ENCODE peak calls at places on chromosomes 5 and 9, in five cellular contexts. One of them, this sample, is unnamed.

GRCh38 chr5:74212336-74212735 is 428.2 kb downstream of the ENC1 start:
- DNase-seq in WTC11: peak
- DNase-seq in HepG2: peak
- DNase-seq in GM12878: no peak
- DNase-seq in A549: peak
- DNase-seq in this sample: peak

GRCh38 chr5:122424211-122424610 is 112.2 kb downstream of the SNCAIP start:
- DNase-seq in GM12878: no peak
- DNase-seq in HepG2: no peak
- DNase-seq in A549: no peak
- DNase-seq in WTC11: no peak
- DNase-seq in this sample: no peak

GRCh38 chr9:15155826-15156225 is 151.2 kb downstream of the TTC39B start:
- DNase-seq in A549: no peak
- DNase-seq in HepG2: no peak
- DNase-seq in GM12878: no peak
- DNase-seq in WTC11: no peak
- DNase-seq in this sample: no peak

GRCh38 chr9:110224583-110224982 is 16.6 kb upstream of the C9orf152 start:
- DNase-seq in A549: no peak
- DNase-seq in WTC11: no peak
- DNase-seq in HepG2: no peak
- DNase-seq in GM12878: no peak
- DNase-seq in this sample: no peak

GRCh38 chr5:155116456-155117251 is 103.1 kb downstream of the KIF4B start:
- DNase-seq in HepG2: peak
- DNase-seq in GM12878: no peak
- DNase-seq in A549: no peak
- DNase-seq in WTC11: no peak
- DNase-seq in this sample: no peak

GRCh38 chr9:115327441-115328122 is 209.6 kb upstream of the TNC start:
- DNase-seq in GM12878: no peak
- DNase-seq in WTC11: no peak
- DNase-seq in HepG2: no peak
- DNase-seq in A549: no peak
- DNase-seq in this sample: no peak

GRCh38 chr9:128396970-128397613 is 23.6 kb upstream of the CERCAM start:
- DNase-seq in WTC11: peak
- DNase-seq in A549: no peak
- DNase-seq in HepG2: peak
- DNase-seq in GM12878: no peak
- DNase-seq in this sample: no peak

GRCh38 chr5:40277161-40277906 is 402.4 kb upstream of the PTGER4 start:
- DNase-seq in WTC11: no peak
- DNase-seq in HepG2: no peak
- DNase-seq in GM12878: peak
- DNase-seq in A549: no peak
- DNase-seq in this sample: no peak

GRCh38 chr9:123637940-123638634 is 282.1 kb downstream of the CRB2 start:
- DNase-seq in HepG2: no peak
- DNase-seq in A549: no peak
- DNase-seq in WTC11: no peak
- DNase-seq in GM12878: peak
- DNase-seq in this sample: peak

GRCh38 chr5:157555031-157555640 is 20.4 kb downstream of the ADAM19 start:
- DNase-seq in WTC11: no peak
- DNase-seq in GM12878: no peak
- DNase-seq in A549: no peak
- DNase-seq in HepG2: no peak
- DNase-seq in this sample: no peak

GRCh38 chr9:120922404-120923173 is 4.0 kb downstream of the TRAF1 start:
- DNase-seq in HepG2: no peak
- DNase-seq in WTC11: no peak
- DNase-seq in A549: no peak
- DNase-seq in GM12878: no peak
- DNase-seq in this sample: no peak

GRCh38 chr9:134661791-134662142 is 20.2 kb downstream of the COL5A1 start:
- DNase-seq in HepG2: no peak
- DNase-seq in A549: no peak
- DNase-seq in WTC11: no peak
- DNase-seq in GM12878: no peak
- DNase-seq in this sample: no peak

GRCh38 chr5:124343451-124343867 is 403.0 kb downstream of the ZNF608 start:
- DNase-seq in HepG2: no peak
- DNase-seq in GM12878: no peak
- DNase-seq in WTC11: no peak
- DNase-seq in A549: no peak
- DNase-seq in this sample: no peak

GRCh38 chr9:96320749-96321280 is 18.8 kb upstream of the HSD17B3 start:
- DNase-seq in GM12878: no peak
- DNase-seq in HepG2: no peak
- DNase-seq in A549: no peak
- DNase-seq in WTC11: no peak
- DNase-seq in this sample: no peak

GRCh38 chr5:180816608-180817534 is 14.3 kb upstream of the MGAT1 start:
- DNase-seq in GM12878: no peak
- DNase-seq in A549: no peak
- DNase-seq in WTC11: no peak
- DNase-seq in HepG2: no peak
- DNase-seq in this sample: no peak

GRCh38 chr9:115016369-115016768 is 86.0 kb upstream of the TNFSF8 start:
- DNase-seq in WTC11: no peak
- DNase-seq in GM12878: no peak
- DNase-seq in A549: no peak
- DNase-seq in HepG2: no peak
- DNase-seq in this sample: no peak

GRCh38 chr9:135068776-135069415 is 18.6 kb upstream of the OLFM1 start:
- DNase-seq in A549: no peak
- DNase-seq in GM12878: no peak
- DNase-seq in WTC11: no peak
- DNase-seq in HepG2: no peak
- DNase-seq in this sample: no peak

GRCh38 chr5:59661939-59662615 is 231.4 kb downstream of the PDE4D start:
- DNase-seq in HepG2: peak
- DNase-seq in A549: no peak
- DNase-seq in WTC11: no peak
- DNase-seq in GM12878: no peak
- DNase-seq in this sample: no peak

DNA sequence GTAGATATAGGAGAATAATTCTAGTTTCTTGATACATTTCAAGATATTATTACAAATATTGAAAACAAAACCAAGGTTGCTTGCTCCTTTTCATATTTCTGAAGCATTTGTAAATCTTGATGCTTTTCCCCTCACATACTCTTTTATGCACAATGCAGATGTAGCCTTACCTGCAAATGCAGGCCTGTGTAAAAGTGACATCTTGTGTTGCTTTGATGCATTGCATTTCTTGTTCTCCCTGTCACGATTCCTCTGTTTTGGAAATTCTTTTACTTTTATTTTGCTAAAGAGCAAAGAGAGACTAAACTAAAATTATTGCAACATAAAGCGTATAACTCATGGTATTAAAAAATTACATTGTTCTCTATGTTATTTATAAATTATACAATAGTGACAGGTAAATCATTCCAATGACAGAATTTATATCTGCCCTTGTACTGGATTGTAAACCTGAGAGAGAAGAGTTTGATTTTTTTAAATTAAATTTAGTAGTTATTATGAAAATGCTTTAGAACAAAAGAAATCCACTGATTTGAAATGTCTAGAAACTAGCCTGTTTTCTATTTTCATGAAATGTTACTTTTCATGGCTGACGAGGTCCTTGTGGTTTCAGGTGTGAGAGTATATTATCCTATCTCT is 970.0 kb downstream of the MAT2B start:
- DNase-seq in HepG2: peak
- DNase-seq in GM12878: no peak
- DNase-seq in A549: peak
- DNase-seq in WTC11: no peak
- DNase-seq in this sample: no peak
- TF ChIP-seq ESRRA in HepG2: no peak
- TF ChIP-seq ESRRA in GM12878: no peak
- TF ChIP-seq ESRRA in A549: no peak
- TF ChIP-seq ESRRA in WTC11: no peak
- TF ChIP-seq ESRRA in this sample: no peak

DNA sequence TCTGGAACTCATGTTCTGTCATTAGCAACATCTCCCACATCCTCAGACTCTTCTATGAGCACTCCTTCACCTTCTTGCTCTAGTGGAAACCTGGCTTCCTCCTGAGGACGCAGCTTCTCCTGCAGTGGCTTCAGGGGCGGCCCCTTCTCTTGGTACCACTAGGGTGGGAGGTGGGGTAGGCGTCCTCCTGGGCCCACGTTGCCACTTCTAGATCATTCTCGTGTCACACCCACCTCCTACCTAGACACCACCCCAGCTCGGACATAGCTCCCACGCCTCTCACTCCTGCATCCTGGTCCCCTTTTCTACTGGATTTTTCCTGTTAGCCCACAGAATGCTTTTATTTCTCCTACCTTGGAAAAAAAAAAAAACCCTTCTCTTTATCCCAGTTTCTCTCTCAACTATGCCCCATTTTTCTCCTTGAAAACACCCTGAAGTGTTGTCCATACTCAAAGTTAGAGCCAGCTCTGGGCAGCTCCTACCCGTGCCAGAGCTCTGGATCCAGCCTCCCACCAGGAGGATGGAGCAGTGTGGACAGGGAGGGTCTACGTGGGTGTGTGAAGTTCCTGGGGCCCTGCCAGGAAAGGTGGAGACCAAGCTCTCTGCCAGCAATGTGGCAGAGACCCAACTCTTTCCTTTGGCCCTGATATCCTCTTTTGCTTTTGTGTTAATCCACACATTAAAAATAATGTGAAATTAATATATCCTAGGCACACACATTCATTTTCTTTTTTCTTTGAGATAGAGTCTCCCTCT is 179.2 kb downstream of the HSPA4 start:
- DNase-seq in GM12878: no peak
- DNase-seq in WTC11: no peak
- DNase-seq in HepG2: no peak
- DNase-seq in A549: no peak
- DNase-seq in this sample: no peak
- TF ChIP-seq ESRRA in GM12878: no peak
- TF ChIP-seq ESRRA in WTC11: no peak
- TF ChIP-seq ESRRA in HepG2: no peak
- TF ChIP-seq ESRRA in A549: no peak
- TF ChIP-seq ESRRA in this sample: no peak

DNA sequence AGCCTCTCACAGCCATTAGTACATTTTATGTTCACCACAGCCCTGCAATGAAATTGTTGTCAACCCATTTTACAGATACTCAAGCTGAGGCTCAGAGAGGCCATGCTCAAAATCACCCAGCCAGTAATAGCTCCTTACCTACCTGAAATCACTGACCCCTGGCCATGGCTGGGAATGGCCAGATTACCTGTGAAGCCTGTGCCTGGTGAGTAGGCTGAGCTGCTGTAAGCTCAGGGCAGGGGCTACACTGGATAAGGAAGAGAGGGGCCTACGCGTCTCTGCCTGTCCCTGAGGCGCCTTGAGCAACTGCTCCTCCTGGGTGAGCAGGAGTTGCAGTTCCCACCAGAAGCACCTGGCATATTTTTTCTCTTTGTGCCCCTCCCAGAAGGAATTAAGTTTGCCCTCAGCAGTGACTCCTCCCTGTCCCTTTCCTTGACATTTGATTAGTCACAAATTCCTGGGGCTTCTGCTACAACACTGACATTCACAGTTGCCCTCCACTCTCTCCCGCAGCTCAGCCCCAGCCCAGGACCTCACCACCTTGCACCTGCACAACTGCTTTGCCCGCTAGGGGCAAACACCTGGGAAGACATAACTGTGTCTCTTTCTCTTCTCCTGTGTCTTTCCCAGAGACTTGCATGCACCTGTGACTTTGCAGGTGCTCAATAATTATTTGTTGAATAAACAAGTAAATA is 5.7 kb downstream of the CLTB start:
- DNase-seq in A549: no peak
- DNase-seq in GM12878: no peak
- DNase-seq in HepG2: no peak
- DNase-seq in WTC11: no peak
- DNase-seq in this sample: no peak
- TF ChIP-seq ESRRA in A549: no peak
- TF ChIP-seq ESRRA in GM12878: no peak
- TF ChIP-seq ESRRA in HepG2: no peak
- TF ChIP-seq ESRRA in WTC11: no peak
- TF ChIP-seq ESRRA in this sample: no peak

GRCh38 chr5:115979628-115980041 is 17.4 kb downstream of the LVRN start:
- DNase-seq in HepG2: no peak
- DNase-seq in A549: no peak
- DNase-seq in WTC11: no peak
- DNase-seq in GM12878: no peak
- DNase-seq in this sample: no peak
- TF ChIP-seq ESRRA in HepG2: no peak
- TF ChIP-seq ESRRA in A549: no peak
- TF ChIP-seq ESRRA in WTC11: no peak
- TF ChIP-seq ESRRA in GM12878: no peak
- TF ChIP-seq ESRRA in this sample: no peak

GRCh38 chr5:141634162-141634561 is 2.5 kb downstream of the HDAC3 start:
- DNase-seq in A549: no peak
- DNase-seq in GM12878: peak
- DNase-seq in HepG2: no peak
- DNase-seq in WTC11: no peak
- DNase-seq in this sample: no peak
- TF ChIP-seq ESRRA in A549: no peak
- TF ChIP-seq ESRRA in GM12878: no peak
- TF ChIP-seq ESRRA in HepG2: no peak
- TF ChIP-seq ESRRA in WTC11: no peak
- TF ChIP-seq ESRRA in this sample: no peak

GRCh38 chr5:84119252-84119651 is 265.4 kb downstream of the EDIL3 start:
- DNase-seq in A549: no peak
- DNase-seq in WTC11: no peak
- DNase-seq in GM12878: no peak
- DNase-seq in HepG2: no peak
- DNase-seq in this sample: no peak
- TF ChIP-seq ESRRA in A549: no peak
- TF ChIP-seq ESRRA in WTC11: no peak
- TF ChIP-seq ESRRA in GM12878: no peak
- TF ChIP-seq ESRRA in HepG2: no peak
- TF ChIP-seq ESRRA in this sample: no peak

GRCh38 chr5:68033961-68034581 is 181.5 kb upstream of the PIK3R1 start:
- DNase-seq in A549: no peak
- DNase-seq in HepG2: no peak
- DNase-seq in WTC11: no peak
- DNase-seq in GM12878: no peak
- DNase-seq in this sample: no peak
- TF ChIP-seq ESRRA in A549: no peak
- TF ChIP-seq ESRRA in HepG2: no peak
- TF ChIP-seq ESRRA in WTC11: no peak
- TF ChIP-seq ESRRA in GM12878: no peak
- TF ChIP-seq ESRRA in this sample: no peak

GRCh38 chr5:143749581-143750204 is 62.3 kb upstream of the HMHB1 start:
- DNase-seq in WTC11: no peak
- DNase-seq in GM12878: no peak
- DNase-seq in A549: no peak
- DNase-seq in HepG2: peak
- DNase-seq in this sample: no peak
- TF ChIP-seq ESRRA in WTC11: no peak
- TF ChIP-seq ESRRA in GM12878: no peak
- TF ChIP-seq ESRRA in A549: no peak
- TF ChIP-seq ESRRA in HepG2: no peak
- TF ChIP-seq ESRRA in this sample: no peak

This sample was measured in K562.